ENCODE peak calls at places on chromosomes 16 and 17, in eight cellular contexts. G, N, M, L, U, Z, D and C are unnamed samples.

GRCh38 chr16:84914273-84914672 is 94.5 kb downstream of the CRISPLD2 start:
- DNase-seq in N (no peak), G (no peak), D (no peak), M (no peak), L (peak), U (no peak), Z (peak), C (no peak)

GRCh38 chr16:87572959-87573358 is 29.3 kb upstream of the JPH3 start:
- DNase-seq in Z (no peak), G (no peak), N (no peak), L (no peak), D (no peak), M (no peak), U (no peak), C (no peak)

GRCh38 chr16:48596326-48596725 is 13.7 kb downstream of the N4BP1 start:
- DNase-seq in G (no peak), D (no peak), L (no peak), U (no peak), M (no peak), N (no peak), Z (no peak), C (peak)

GRCh38 chr17:39225974-39226683 is 384 bp upstream of the STAC2 start:
- DNase-seq in L (peak), N (peak), D (no peak), G (no peak), M (peak), Z (peak), U (peak), C (peak)

GRCh38 chr17:15444805-15445204 is 22.6 kb downstream of the CDRT4 start:
- DNase-seq in L (no peak), D (no peak), N (no peak), G (no peak), M (no peak), Z (no peak), U (no peak), C (no peak)

GRCh38 chr16:1350691-1351090 is 987 bp downstream of the TSR3 start:
- DNase-seq in G (no peak), U (no peak), Z (no peak), M (no peak), D (no peak), L (no peak), N (no peak), C (no peak)

GRCh38 chr16:75251280-75252048 is at the start of gene BCAR1:
- DNase-seq in L (peak), G (peak), Z (peak), D (peak), M (peak), N (peak), U (peak), C (peak)

GRCh38 chr16:59604331-59604730 is 870.2 kb upstream of the GOT2 start:
- DNase-seq in G (no peak), M (no peak), L (no peak), U (peak), Z (no peak), D (no peak), N (no peak), C (peak)

GRCh38 chr17:67058036-67058435 is 13.7 kb downstream of the CACNG1 start:
- DNase-seq in N (no peak), G (no peak), U (no peak), Z (no peak), L (no peak), D (no peak), M (peak), C (no peak)

GRCh38 chr17:8480011-8480976 is 44.6 kb downstream of the NDEL1 start:
- DNase-seq in Z (no peak), M (no peak), L (no peak), U (no peak), D (no peak), N (no peak), G (no peak), C (no peak)

GRCh38 chr16:54286330-54287017 is at the start of gene IRX3:
- DNase-seq in Z (peak), L (peak), U (peak), N (peak), M (no peak), D (peak), G (no peak), C (peak)

GRCh38 chr17:55770220-55770870 is 19.5 kb downstream of the PCTP start:
- DNase-seq in M (no peak), N (peak), L (no peak), D (no peak), U (peak), Z (no peak), G (peak), C (peak)

GRCh38 chr17:20243524-20243923 is 223.8 kb downstream of the LGALS9B start:
- DNase-seq in M (no peak), D (no peak), L (no peak), G (no peak), U (peak), N (no peak), Z (no peak), C (no peak)

GRCh38 chr17:54969658-54970572 is 1.4 kb downstream of the STXBP4 start:
- DNase-seq in Z (no peak), N (no peak), D (no peak), M (no peak), U (no peak), L (no peak), G (no peak), C (no peak)

GRCh38 chr16:26859086-26859485 is 207.6 kb upstream of the C16orf82 start:
- DNase-seq in D (no peak), M (no peak), Z (no peak), G (no peak), N (no peak), L (no peak), U (no peak), C (no peak)

GRCh38 chr16:10511829-10512228 is 68.6 kb downstream of the EMP2 start:
- DNase-seq in U (no peak), G (no peak), D (no peak), M (no peak), Z (no peak), N (no peak), L (no peak), C (no peak)

DNA sequence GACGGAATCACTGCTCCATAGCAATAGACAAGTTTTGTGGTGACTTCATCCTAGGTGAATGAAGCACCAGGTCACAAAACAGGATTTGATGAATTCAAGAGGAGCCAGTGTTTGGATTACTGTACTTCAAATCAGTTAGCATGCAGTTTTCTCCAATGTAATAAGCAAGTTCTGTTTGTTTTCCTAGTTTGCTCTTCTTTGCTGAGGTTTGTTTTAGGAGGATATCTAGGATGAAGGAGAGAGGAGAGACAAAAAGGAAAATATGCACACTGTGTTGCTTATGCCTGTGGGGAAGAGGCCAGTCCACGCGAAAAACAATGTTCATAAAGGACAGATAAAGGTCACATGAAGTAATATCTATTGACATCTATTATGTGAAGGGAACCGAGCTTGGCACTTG is 9.0 kb downstream of the KRT37 start:
- DNase-seq in L (no peak), D (no peak), U (peak), M (no peak), Z (no peak), G (no peak), N (no peak), C (no peak)
- H3K27ac ChIP-seq in L (peak), D (no peak), U (peak), M (no peak), Z (no peak), G (no peak), N (no peak), C (no peak)

GRCh38 chr17:5794881-5795486 is 210.7 kb upstream of the NLRP1 start:
- DNase-seq in G (no peak), D (no peak), Z (no peak), M (no peak), L (no peak), U (no peak), N (no peak), C (no peak)

GRCh38 chr17:5793157-5793556 is 208.8 kb upstream of the NLRP1 start:
- DNase-seq in Z (no peak), L (no peak), M (no peak), D (no peak), G (no peak), N (no peak), U (no peak), C (no peak)

GRCh38 chr17:5797447-5797846 is 213.1 kb upstream of the NLRP1 start:
- DNase-seq in N (no peak), G (no peak), L (no peak), D (no peak), M (no peak), U (no peak), Z (no peak), C (no peak)

GRCh38 chr17:5798104-5798503 is 213.8 kb upstream of the NLRP1 start:
- DNase-seq in N (no peak), Z (no peak), U (no peak), G (no peak), M (no peak), D (no peak), L (no peak), C (no peak)

DNA sequence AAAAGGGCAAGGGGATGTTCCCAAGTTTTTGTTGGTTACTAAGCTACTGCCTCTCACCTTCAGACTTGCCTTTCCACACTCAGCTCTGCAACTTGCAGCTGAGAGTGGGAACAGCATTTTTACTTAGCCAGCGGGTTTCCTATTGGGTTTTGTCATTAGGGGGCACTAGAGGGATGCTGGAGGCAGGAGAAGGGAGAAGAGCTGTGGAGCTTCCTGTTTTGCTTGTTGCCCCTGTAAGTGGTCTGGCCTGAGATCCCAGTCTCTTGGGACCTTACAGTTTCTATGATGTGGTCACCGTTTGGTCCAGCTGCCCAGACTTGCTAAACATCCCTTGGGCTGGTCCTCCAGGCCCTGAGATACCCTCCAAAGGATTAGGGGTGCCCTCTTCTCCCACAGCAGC is 209.6 kb upstream of the NLRP1 start:
- DNase-seq in U (no peak), D (no peak), N (no peak), Z (no peak), L (no peak), G (no peak), M (no peak), C (no peak)
- TF ChIP-seq CTCF in U (no peak), D (no peak), N (no peak), Z (no peak), L (peak), G (no peak), M (no peak), C (no peak)

DNA sequence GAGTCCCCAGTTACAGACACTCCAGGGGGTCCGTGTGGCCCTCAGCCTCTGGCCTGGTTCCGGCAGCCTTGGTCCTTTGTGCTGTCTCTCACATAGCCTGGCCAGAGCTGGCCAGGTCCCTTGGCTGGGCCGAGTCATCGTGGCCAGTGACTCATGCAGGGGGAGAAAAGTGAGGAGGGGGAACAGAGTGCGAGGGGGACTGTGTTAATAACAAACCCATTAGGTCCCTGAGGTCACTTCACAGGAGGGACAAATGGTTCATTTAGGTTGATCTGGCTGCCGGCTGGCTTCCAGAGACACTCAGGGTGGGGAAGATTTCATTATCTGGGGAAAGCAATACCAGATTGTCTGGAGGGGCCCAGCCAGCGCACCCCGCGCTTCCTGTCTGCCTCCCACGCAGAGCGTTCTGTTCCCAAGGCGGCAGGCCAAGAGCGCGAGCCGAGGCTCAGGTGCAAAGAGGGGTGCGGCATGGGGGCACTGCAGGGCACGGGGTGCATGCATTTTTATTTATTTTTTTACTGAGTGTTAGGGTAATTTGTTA is 223.1 kb downstream of the SEC14L1 start:
- DNase-seq in N (no peak), U (peak), D (no peak), G (no peak), M (no peak), Z (no peak), L (peak), C (no peak)
- H3K4me3 ChIP-seq in N (no peak), U (no peak), D (no peak), G (no peak), M (no peak), Z (no peak), L (no peak), C (no peak)

GRCh38 chr16:28192811-28193529 is 18.8 kb downstream of the XPO6 start:
- DNase-seq in U (no peak), D (peak), N (no peak), G (no peak), Z (no peak), L (no peak), M (peak), C (no peak)
- H3K27ac ChIP-seq in U (peak), D (peak), N (peak), G (peak), Z (no peak), L (no peak), M (peak), C (no peak)

GRCh38 chr17:49365667-49366066 is 3.6 kb upstream of the ZNF652 start:
- DNase-seq in Z (no peak), U (no peak), N (peak), L (no peak), M (no peak), D (no peak), G (no peak), C (peak)
- TF ChIP-seq CTCF in Z (peak), U (peak), N (no peak), L (no peak), M (no peak), D (no peak), G (no peak), C (no peak)

DNA sequence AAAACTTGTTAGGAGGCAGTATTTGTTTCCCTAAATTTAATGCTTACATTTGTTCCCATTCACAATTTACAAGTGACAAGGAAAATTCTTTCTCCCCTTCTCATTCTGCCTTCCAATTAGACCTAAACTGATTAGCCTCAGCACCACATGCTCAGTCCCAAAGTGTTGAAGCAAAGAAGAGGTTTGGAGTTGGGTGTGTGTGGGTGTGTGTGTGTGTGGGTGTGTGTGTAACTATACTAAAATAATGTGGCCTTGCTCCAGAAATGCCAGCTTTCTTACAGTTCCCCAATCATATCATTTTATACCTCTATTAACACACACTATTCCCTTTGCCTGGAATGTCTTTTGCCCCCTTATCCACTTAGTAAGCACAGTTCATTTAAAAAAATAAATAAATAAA is 6.9 kb upstream of the UTP6 start:
- DNase-seq in G (no peak), U (no peak), N (no peak), D (no peak), L (no peak), M (no peak), Z (no peak), C (no peak)
- H3K4me3 ChIP-seq in G (no peak), U (no peak), N (no peak), D (no peak), L (no peak), M (no peak), Z (no peak), C (no peak)